ENCODE peak calls at places on chromosomes 12 and 14, in eight cellular contexts. L, S, H, Y, N, T, G and K are unnamed samples.

GRCh38 chr12:53988519-53989226 is 3.7 kb downstream of the HOXC10 start:
- DNase-seq in G (no peak), S (no peak), H (no peak), N (no peak), T (no peak), Y (no peak), L (no peak), K (no peak)

GRCh38 chr12:108040968-108041367 is 88.1 kb upstream of the WSCD2 start:
- DNase-seq in Y (no peak), T (no peak), L (no peak), N (no peak), H (no peak), S (no peak), G (no peak), K (no peak)

GRCh38 chr12:68342966-68343365 is 10.8 kb upstream of the MDM1 start:
- DNase-seq in Y (no peak), T (no peak), S (no peak), L (no peak), H (no peak), G (no peak), N (no peak), K (peak)

GRCh38 chr14:41605550-41606248 is 977 bp upstream of the LRFN5 start:
- DNase-seq in Y (no peak), S (no peak), G (no peak), H (no peak), T (peak), N (peak), L (no peak), K (no peak)

GRCh38 chr12:91944637-91945036 is 201.0 kb downstream of the BTG1 start:
- DNase-seq in L (no peak), Y (no peak), N (no peak), H (no peak), G (no peak), T (no peak), S (no peak), K (no peak)

GRCh38 chr14:89342049-89342448 is 75.0 kb downstream of the FOXN3 start:
- DNase-seq in H (no peak), Y (no peak), T (no peak), G (no peak), L (no peak), N (no peak), S (no peak), K (no peak)

GRCh38 chr12:132003846-132004245 is 54.1 kb downstream of the EP400 start:
- DNase-seq in G (peak), S (no peak), L (peak), N (no peak), Y (no peak), H (no peak), T (peak), K (no peak)

GRCh38 chr12:46386360-46386867 is 13.8 kb upstream of the SLC38A2 start:
- DNase-seq in N (no peak), H (no peak), T (peak), G (peak), S (no peak), L (peak), Y (no peak), K (no peak)

GRCh38 chr12:106152334-106152733 is 13.6 kb upstream of the NUAK1 start:
- DNase-seq in S (no peak), Y (no peak), T (no peak), L (no peak), H (no peak), G (no peak), N (no peak), K (no peak)

GRCh38 chr12:52278931-52279682 is 4.7 kb downstream of the KRT86 start:
- DNase-seq in G (no peak), N (peak), Y (peak), H (peak), L (peak), T (peak), S (peak), K (peak)

GRCh38 chr14:32623300-32624093 is 294.4 kb downstream of the AKAP6 start:
- DNase-seq in L (peak), S (no peak), G (peak), T (peak), H (no peak), Y (no peak), N (no peak), K (no peak)

GRCh38 chr14:39435241-39435640 is 3.0 kb upstream of the FBXO33 start:
- DNase-seq in Y (no peak), T (no peak), S (no peak), H (no peak), L (no peak), G (no peak), N (no peak), K (no peak)

GRCh38 chr14:71591929-71592328 is 340.3 kb upstream of the RGS6 start:
- DNase-seq in T (peak), N (no peak), Y (no peak), G (peak), L (peak), H (no peak), S (no peak), K (peak)

GRCh38 chr12:95424271-95424994 is 49.5 kb upstream of the METAP2 start:
- DNase-seq in S (no peak), H (peak), G (no peak), L (no peak), T (no peak), Y (no peak), N (no peak), K (no peak)

GRCh38 chr12:101127521-101128219 is 82.4 kb downstream of the SLC5A8 start:
- DNase-seq in Y (no peak), G (peak), S (no peak), L (peak), N (no peak), H (no peak), T (peak), K (no peak)

GRCh38 chr14:101707285-101707842 is 54.1 kb upstream of the PPP2R5C start:
- DNase-seq in L (peak), Y (peak), S (peak), H (peak), N (peak), T (peak), G (peak), K (peak)

GRCh38 chr14:50520947-50521815 is 11.2 kb downstream of the MAP4K5 start:
- DNase-seq in Y (peak), G (peak), T (peak), N (no peak), L (peak), S (no peak), H (no peak), K (no peak)

GRCh38 chr12:55723516-55724225 is 3.5 kb downstream of the RDH5 start:
- DNase-seq in H (no peak), Y (no peak), T (no peak), N (no peak), S (no peak), G (no peak), L (no peak), K (no peak)

GRCh38 chr12:62210422-62210821 is 49.8 kb upstream of the USP15 start:
- DNase-seq in H (peak), Y (peak), S (peak), T (peak), N (peak), G (peak), L (peak), K (peak)

GRCh38 chr12:1766110-1766509 is 54.3 kb upstream of the LRTM2 start:
- DNase-seq in H (no peak), T (no peak), N (no peak), L (no peak), S (no peak), G (no peak), Y (no peak), K (no peak)

GRCh38 chr14:53925201-53925766 is 31.3 kb downstream of the BMP4 start:
- DNase-seq in Y (no peak), N (no peak), G (no peak), L (no peak), H (no peak), T (peak), S (no peak), K (no peak)

GRCh38 chr14:105473033-105473676 is 1.5 kb upstream of the CRIP2 start:
- DNase-seq in N (no peak), G (no peak), S (no peak), H (no peak), T (no peak), L (no peak), Y (no peak), K (no peak)

GRCh38 chr14:105045710-105046326 is 19.4 kb downstream of the GPR132 start:
- DNase-seq in L (peak), S (peak), G (peak), N (peak), H (peak), Y (peak), T (peak), K (peak)

GRCh38 chr12:30484658-30485057 is 211.0 kb downstream of the IPO8 start:
- DNase-seq in G (no peak), S (no peak), Y (no peak), N (no peak), T (no peak), L (no peak), H (no peak), K (no peak)

GRCh38 chr12:64679487-64679983 is 69.2 kb downstream of the RASSF3 start:
- DNase-seq in H (peak), G (peak), S (no peak), L (no peak), T (peak), N (no peak), Y (peak), K (no peak)

GRCh38 chr12:128976120-128976519 is 122.8 kb downstream of the GLT1D1 start:
- DNase-seq in G (no peak), Y (no peak), L (no peak), N (peak), T (no peak), H (peak), S (peak), K (peak)

GRCh38 chr12:124771462-124772361 is 92.0 kb downstream of the SCARB1 start:
- DNase-seq in S (peak), H (peak), L (peak), N (peak), Y (peak), G (peak), T (peak), K (peak)

GRCh38 chr12:5971194-5971850 is 26.3 kb upstream of the ANO2 start:
- DNase-seq in S (no peak), G (no peak), Y (no peak), T (no peak), N (no peak), H (peak), L (no peak), K (no peak)

GRCh38 chr12:50110127-50110761 is 1.8 kb upstream of the COX14 start:
- DNase-seq in Y (no peak), H (peak), S (no peak), N (no peak), G (no peak), L (no peak), T (no peak), K (no peak)

GRCh38 chr12:64470507-64470906 is 18.6 kb downstream of the TBK1 start:
- DNase-seq in L (no peak), Y (no peak), H (no peak), T (no peak), N (no peak), G (no peak), S (no peak), K (no peak)

GRCh38 chr14:90698379-90698869 is 117.8 kb downstream of the TTC7B start:
- DNase-seq in H (no peak), T (peak), S (peak), N (peak), G (no peak), L (no peak), Y (no peak), K (no peak)

GRCh38 chr12:133080051-133080618 is 588 bp upstream of the ZNF140 start:
- DNase-seq in N (peak), T (peak), S (peak), Y (peak), L (peak), H (peak), G (peak), K (peak)

GRCh38 chr12:87704374-87704773 is 324.8 kb downstream of the C12orf50 start:
- DNase-seq in G (no peak), Y (no peak), H (no peak), N (no peak), T (no peak), S (no peak), L (no peak), K (no peak)

GRCh38 chr12:122137681-122138080 is 36.3 kb downstream of the IL31 start:
- DNase-seq in L (no peak), H (no peak), Y (no peak), G (no peak), T (no peak), N (no peak), S (no peak), K (peak)